ENCODE peak calls at places on chromosomes 3 and 15, in five cellular contexts. Q is K562, Y is GM12892, L is HepG2, B is H1. V is an unnamed sample.

GRCh38 chr3:23959147-23959900 is 14.2 kb downstream of the NR1D2 start:
- DNase-seq in Q (no peak), Y (no peak), L (peak), B (no peak), V (no peak)

GRCh38 chr3:107432013-107432515 is 54.8 kb downstream of the CCDC54 start:
- DNase-seq in Q (no peak), Y (no peak), L (no peak), B (no peak), V (no peak)

GRCh38 chr3:42654331-42655201 is 1.1 kb downstream of the ZBTB47 start:
- DNase-seq in Q (peak), Y (no peak), L (peak), B (peak), V (peak)

GRCh38 chr3:32544894-32545293 is 25.8 kb downstream of the DYNC1LI1 start:
- DNase-seq in Q (no peak), Y (no peak), L (no peak), B (no peak), V (no peak)

GRCh38 chr15:52102468-52102867 is 10.1 kb downstream of the BCL2L10 start:
- DNase-seq in Q (no peak), Y (no peak), L (no peak), B (no peak), V (no peak)

GRCh38 chr15:45790325-45790943 is 155.6 kb downstream of the SQOR start:
- DNase-seq in Q (peak), Y (no peak), L (peak), B (no peak), V (peak)

GRCh38 chr3:42562047-42562907 is 19.5 kb downstream of the SEC22C start:
- DNase-seq in Q (peak), Y (no peak), L (no peak), B (no peak), V (no peak)

GRCh38 chr3:193851941-193852674 is 259.1 kb downstream of the OPA1 start:
- DNase-seq in Q (no peak), Y (no peak), L (no peak), B (peak), V (no peak)

GRCh38 chr3:133113526-133113925 is 75.3 kb downstream of the TMEM108 start:
- DNase-seq in Q (no peak), Y (no peak), L (no peak), B (no peak), V (no peak)

GRCh38 chr15:92343869-92344643 is 49.6 kb upstream of the ST8SIA2 start:
- DNase-seq in Q (no peak), Y (no peak), L (no peak), B (peak), V (no peak)

GRCh38 chr3:100988080-100988479 is 5.1 kb downstream of the ABI3BP start:
- DNase-seq in Q (no peak), Y (no peak), L (no peak), B (no peak), V (no peak)

GRCh38 chr3:8737823-8738222 is 4.2 kb downstream of the CAV3 start:
- DNase-seq in Q (no peak), Y (no peak), L (no peak), B (no peak), V (no peak)

GRCh38 chr15:95175914-95176658 is 944.7 kb downstream of the MCTP2 start:
- DNase-seq in Q (no peak), Y (no peak), L (no peak), B (no peak), V (no peak)

GRCh38 chr3:100396967-100397366 is 3.9 kb downstream of the TOMM70 start:
- DNase-seq in Q (no peak), Y (no peak), L (no peak), B (no peak), V (no peak)

GRCh38 chr15:40756938-40757337 is 1.9 kb upstream of the RMDN3 start:
- DNase-seq in Q (no peak), Y (no peak), L (no peak), B (no peak), V (no peak)

GRCh38 chr15:89349212-89349558 is 14.6 kb upstream of the POLG start:
- DNase-seq in Q (no peak), Y (no peak), L (no peak), B (no peak), V (no peak)

GRCh38 chr3:73498764-73499622 is 125.7 kb downstream of the PDZRN3 start:
- DNase-seq in Q (no peak), Y (no peak), L (no peak), B (no peak), V (no peak)

GRCh38 chr15:26023691-26024090 is 160.6 kb upstream of the ATP10A start:
- DNase-seq in Q (no peak), Y (no peak), L (no peak), B (no peak), V (no peak)

GRCh38 chr3:56118968-56119367 is 349.3 kb downstream of the ERC2 start:
- DNase-seq in Q (no peak), Y (no peak), L (no peak), B (no peak), V (no peak)

GRCh38 chr3:73827204-73827603 is 202.5 kb upstream of the PDZRN3 start:
- DNase-seq in Q (no peak), Y (no peak), L (no peak), B (no peak), V (no peak)

GRCh38 chr15:50880651-50881114 is 27.8 kb upstream of the AP4E1 start:
- DNase-seq in Q (no peak), Y (no peak), L (no peak), B (no peak), V (no peak)

GRCh38 chr15:36400936-36401585 is 178.4 kb upstream of the CDIN1 start:
- DNase-seq in Q (no peak), Y (no peak), L (no peak), B (no peak), V (no peak)

GRCh38 chr3:155958676-155959075 is 88.2 kb downstream of the GMPS start:
- DNase-seq in Q (no peak), Y (no peak), L (no peak), B (no peak), V (no peak)

GRCh38 chr3:18223591-18224338 is 201.4 kb downstream of the SATB1 start:
- DNase-seq in Q (no peak), Y (peak), L (no peak), B (no peak), V (peak)

GRCh38 chr15:49900836-49901235 is 218.2 kb downstream of the ATP8B4 start:
- DNase-seq in Q (no peak), Y (no peak), L (no peak), B (no peak), V (no peak)

GRCh38 chr3:187077085-187077484 is 62.2 kb downstream of the RPL39L start:
- DNase-seq in Q (no peak), Y (no peak), L (no peak), B (no peak), V (no peak)

GRCh38 chr3:146052791-146053310 is 108.1 kb downstream of the PLOD2 start:
- DNase-seq in Q (no peak), Y (no peak), L (no peak), B (no peak), V (no peak)

GRCh38 chr15:41648770-41649169 is 11.4 kb upstream of the MGA start:
- DNase-seq in Q (no peak), Y (no peak), L (no peak), B (no peak), V (no peak)

GRCh38 chr3:123353852-123354238 is 95.0 kb downstream of the ADCY5 start:
- DNase-seq in Q (no peak), Y (no peak), L (no peak), B (no peak), V (no peak)

GRCh38 chr3:85574306-85574705 is 615.5 kb downstream of the CADM2 start:
- DNase-seq in Q (no peak), Y (no peak), L (no peak), B (no peak), V (no peak)

GRCh38 chr3:184428561-184429175 is 48.8 kb downstream of the CHRD start:
- DNase-seq in Q (no peak), Y (no peak), L (no peak), B (no peak), V (no peak)

GRCh38 chr3:30285188-30286006 is 321.0 kb upstream of the TGFBR2 start:
- DNase-seq in Q (no peak), Y (no peak), L (no peak), B (no peak), V (no peak)

GRCh38 chr3:30286811-30287210 is 319.6 kb upstream of the TGFBR2 start:
- DNase-seq in Q (no peak), Y (no peak), L (no peak), B (no peak), V (no peak)

GRCh38 chr3:30286007-30286669 is 320.3 kb upstream of the TGFBR2 start:
- DNase-seq in Q (no peak), Y (no peak), L (no peak), B (no peak), V (no peak)

GRCh38 chr3:30277494-30277893 is 328.9 kb upstream of the TGFBR2 start:
- DNase-seq in Q (no peak), Y (no peak), L (no peak), B (no peak), V (no peak)

DNA sequence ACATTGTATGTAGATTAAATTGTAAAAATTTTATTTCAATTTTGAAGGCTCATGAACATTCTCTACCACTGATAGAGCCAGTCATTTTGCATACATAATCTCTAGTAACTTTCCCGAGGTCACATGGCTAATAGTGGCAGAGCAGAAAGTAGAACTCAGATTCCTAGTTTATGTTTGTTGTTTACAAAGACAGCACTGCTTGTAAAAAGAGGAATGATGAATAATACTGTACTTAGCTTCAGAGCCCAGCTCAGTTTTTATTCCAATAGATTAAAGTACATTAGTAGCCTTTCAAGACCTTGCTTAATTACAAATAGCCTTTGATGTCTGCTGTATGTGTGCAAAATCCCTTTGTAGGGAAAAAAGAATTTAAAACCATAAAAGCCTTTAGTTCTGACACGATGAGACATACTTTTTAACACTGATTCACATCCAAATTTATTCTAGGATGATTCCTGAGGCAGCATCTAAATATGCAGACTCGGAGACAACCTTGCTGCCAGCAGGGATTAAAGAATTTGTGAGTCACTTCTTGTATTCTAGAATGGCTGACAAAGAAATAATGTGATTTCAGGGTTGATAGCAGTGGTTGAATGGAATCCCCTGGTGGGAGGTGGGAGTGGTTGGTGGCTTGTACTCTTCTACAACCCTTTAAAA is 324.2 kb upstream of the TGFBR2 start:
- DNase-seq in Q (no peak), Y (no peak), L (peak), B (no peak), V (no peak)
- TF ChIP-seq POLR2AphosphoS5 in Q (no peak), Y (no peak), L (no peak), B (no peak), V (no peak)

GRCh38 chr3:10419637-10420232 is 85.7 kb downstream of the ATP2B2 start:
- DNase-seq in Q (peak), Y (no peak), L (no peak), B (no peak), V (no peak)
- TF ChIP-seq TAF1 in Q (no peak), Y (no peak), L (no peak), B (no peak), V (no peak)

GRCh38 chr3:134364061-134364935 is 9.9 kb downstream of the AMOTL2 start:
- DNase-seq in Q (peak), Y (no peak), L (no peak), B (peak), V (no peak)

GRCh38 chr3:134362221-134362620 is 12.0 kb downstream of the AMOTL2 start:
- DNase-seq in Q (no peak), Y (no peak), L (no peak), B (no peak), V (no peak)

GRCh38 chr3:134364936-134365765 is 9.1 kb downstream of the AMOTL2 start:
- DNase-seq in Q (no peak), Y (no peak), L (no peak), B (no peak), V (no peak)

GRCh38 chr3:134362670-134363380 is 11.4 kb downstream of the AMOTL2 start:
- DNase-seq in Q (no peak), Y (no peak), L (no peak), B (no peak), V (no peak)

GRCh38 chr3:134363381-134363755 is 10.9 kb downstream of the AMOTL2 start:
- DNase-seq in Q (peak), Y (no peak), L (no peak), B (no peak), V (no peak)
- TF ChIP-seq POLR2AphosphoS5 in Q (no peak), Y (no peak), L (no peak), B (peak), V (no peak)

DNA sequence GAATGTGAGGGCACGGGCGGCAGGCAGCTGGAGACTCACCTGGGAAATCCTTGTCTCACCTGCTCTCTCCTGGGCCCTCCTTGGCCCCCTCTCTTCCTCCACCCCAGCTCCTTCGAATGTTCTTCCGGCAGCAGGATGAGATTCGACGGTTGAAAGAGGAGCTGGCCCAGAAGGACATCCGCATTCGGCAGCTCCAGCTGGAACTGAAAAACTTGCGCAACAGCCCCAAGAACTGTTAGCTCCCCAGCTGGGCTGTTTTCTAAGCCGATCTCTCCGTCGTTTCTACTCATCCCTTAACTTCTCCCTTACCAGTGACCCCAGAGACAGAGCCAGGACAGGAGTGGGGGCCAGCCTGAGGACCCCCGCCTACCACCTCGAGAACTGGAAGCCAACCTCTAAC is 95.0 kb downstream of the ANP32A start:
- DNase-seq in Q (no peak), Y (no peak), L (no peak), B (no peak), V (no peak)
- TF ChIP-seq TAF1 in Q (no peak), Y (no peak), L (no peak), B (no peak), V (no peak)

GRCh38 chr3:189324538-189325138 is 152.9 kb downstream of the TPRG1 start:
- DNase-seq in Q (no peak), Y (peak), L (peak), B (no peak), V (peak)
- TF ChIP-seq POLR2AphosphoS5 in Q (no peak), Y (peak), L (no peak), B (no peak), V (no peak)

DNA sequence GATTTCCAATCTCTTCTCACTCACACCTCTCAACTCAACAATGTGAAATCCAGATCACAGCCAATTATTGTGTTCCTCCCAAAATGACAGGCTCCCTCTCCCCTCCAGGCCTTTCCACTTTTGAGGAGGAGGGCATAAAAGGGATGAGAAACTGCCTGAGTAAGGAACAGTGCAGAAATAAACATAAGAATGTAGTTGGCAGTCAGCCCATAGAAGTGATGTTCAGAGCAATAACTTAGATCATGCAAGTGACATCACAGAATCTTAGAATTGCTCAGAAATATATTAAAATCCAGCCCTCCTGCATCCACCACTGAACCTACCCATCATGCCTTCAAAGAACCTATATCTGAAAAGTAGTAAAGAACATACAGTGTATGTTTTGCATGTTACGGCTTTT is 299.4 kb upstream of the GADL1 start:
- DNase-seq in Q (no peak), Y (no peak), L (no peak), B (no peak), V (no peak)
- TF ChIP-seq TAF1 in Q (no peak), Y (no peak), L (no peak), B (no peak), V (no peak)

V was measured in GM12891.